ENCODE peak calls at places on chromosomes 7 and 10, in four cellular contexts. A is transverse colon, L is GM20000, E is HFFc6. W is an unnamed sample.
A peak's percentile ranks its signal among the peaks of the same experiment; 100 is the strongest.

GRCh38 chr7:127890726-127891125 is 140.5 kb downstream of the LRRC4 start:
- DNase-seq in A (no peak), L (no peak), E (no peak), W (no peak)

GRCh38 chr7:100781255-100781654 is 46.1 kb downstream of the EPHB4 start:
- DNase-seq in A (no peak), L (no peak), E (no peak), W (no peak)

GRCh38 chr7:72286486-72286885 is 125.7 kb downstream of the CALN1 start:
- DNase-seq in A (no peak), L (no peak), E (no peak), W (no peak)

GRCh38 chr10:79116801-79117723 is 48.3 kb downstream of the ZMIZ1 start:
- DNase-seq in A (peak; percentile 65), L (peak; percentile 84), E (no peak), W (no peak)

GRCh38 chr7:45709168-45710034 is 135.2 kb downstream of the ADCY1 start:
- DNase-seq in A (peak; percentile 31), L (no peak), E (peak; percentile 16), W (no peak)

GRCh38 chr7:121344093-121344492 is 15.3 kb downstream of the WNT16 start:
- DNase-seq in A (no peak), L (no peak), E (no peak), W (no peak)

GRCh38 chr7:142556745-142557144 is 192.5 kb upstream of the PRSS1 start:
- DNase-seq in A (peak; percentile 18), L (no peak), E (peak; percentile 98), W (no peak)

GRCh38 chr10:1390200-1390599 is 334.0 kb downstream of the WDR37 start:
- DNase-seq in A (no peak), L (no peak), E (no peak), W (no peak)

GRCh38 chr10:88499569-88500470 is 83.3 kb downstream of the RNLS start:
- DNase-seq in A (no peak), L (no peak), E (peak; percentile 53), W (no peak)

GRCh38 chr7:96933067-96933645 is 72.2 kb upstream of the DLX6 start:
- DNase-seq in A (no peak), L (no peak), E (no peak), W (no peak)

GRCh38 chr10:126979311-126979710 is 74.1 kb downstream of the DOCK1 start:
- DNase-seq in A (no peak), L (no peak), E (no peak), W (no peak)

GRCh38 chr7:134045716-134046115 is 81.4 kb upstream of the LRGUK start:
- DNase-seq in A (no peak), L (no peak), E (no peak), W (no peak)

GRCh38 chr7:125423444-125424155 is 494.0 kb upstream of the POT1 start:
- DNase-seq in A (no peak), L (no peak), E (no peak), W (no peak)

GRCh38 chr7:41222704-41223103 is 480.2 kb downstream of the INHBA start:
- DNase-seq in A (no peak), L (no peak), E (peak; percentile 67), W (no peak)

GRCh38 chr10:11026761-11027160 is 9.1 kb downstream of the CELF2 start:
- DNase-seq in A (no peak), L (no peak), E (no peak), W (no peak)

GRCh38 chr10:4195214-4195613 is 410.2 kb upstream of the KLF6 start:
- DNase-seq in A (peak; percentile 40), L (no peak), E (peak; percentile 43), W (no peak)

GRCh38 chr7:106493041-106493731 is 167.8 kb downstream of the CCDC71L start:
- DNase-seq in A (peak; percentile 72), L (no peak), E (no peak), W (no peak)

GRCh38 chr10:129725890-129726631 is 238.0 kb downstream of the EBF3 start:
- DNase-seq in A (no peak), L (no peak), E (no peak), W (no peak)

GRCh38 chr7:128876586-128876977 is 13.9 kb downstream of the ATP6V1F start:
- DNase-seq in A (peak; percentile 61), L (no peak), E (no peak), W (no peak)

GRCh38 chr7:139783647-139784385 is 6.0 kb upstream of the HIPK2 start:
- DNase-seq in A (no peak), L (no peak), E (no peak), W (no peak)

GRCh38 chr7:81284576-81284975 is 365.7 kb upstream of the SEMA3C start:
- DNase-seq in A (no peak), L (no peak), E (peak; percentile 68), W (no peak)

GRCh38 chr10:34780818-34781380 is 34.2 kb downstream of the PARD3 start:
- DNase-seq in A (no peak), L (peak; percentile 52), E (no peak), W (no peak)

GRCh38 chr7:442457-442856 is 77.2 kb downstream of the PDGFA start:
- DNase-seq in A (no peak), L (no peak), E (no peak), W (no peak)
- TF ChIP-seq CTCF in A (no peak), L (no peak), E (no peak), W (no peak)

GRCh38 chr10:86710987-86711236 is 42.6 kb downstream of the LDB3 start:
- DNase-seq in A (no peak), L (no peak), E (no peak), W (no peak)
- TF ChIP-seq CTCF in A (no peak), L (no peak), E (no peak), W (no peak)

GRCh38 chr10:60335708-60336107 is 54.0 kb downstream of the ANK3 start:
- DNase-seq in A (no peak), L (no peak), E (peak; percentile 33), W (no peak)
- TF ChIP-seq CTCF in A (no peak), L (peak; percentile 3), E (peak; percentile 66), W (no peak)

GRCh38 chr7:150992051-150992640 is 1.3 kb downstream of the NOS3 start:
- DNase-seq in A (no peak), L (no peak), E (no peak), W (no peak)

GRCh38 chr7:150992833-150993302 is 2.1 kb downstream of the NOS3 start:
- DNase-seq in A (no peak), L (no peak), E (no peak), W (no peak)

GRCh38 chr7:150988230-150989226 is 2.3 kb upstream of the NOS3 start:
- DNase-seq in A (peak; percentile 61), L (peak; percentile 83), E (no peak), W (peak; percentile 80)

GRCh38 chr7:150989456-150989855 is 1.4 kb upstream of the NOS3 start:
- DNase-seq in A (no peak), L (no peak), E (no peak), W (no peak)

GRCh38 chr7:150990416-150991186 is at the start of gene NOS3:
- DNase-seq in A (no peak), L (no peak), E (no peak), W (no peak)
- TF ChIP-seq CTCF in A (no peak), L (no peak), E (no peak), W (no peak)

GRCh38 chr10:70132098-70133029 is at the start of gene AIFM2:
- DNase-seq in A (peak; percentile 94), L (peak; percentile 88), E (peak; percentile 45), W (peak; percentile 17)
- TF ChIP-seq CTCF in A (no peak), L (no peak), E (peak; percentile 30), W (no peak)

DNA sequence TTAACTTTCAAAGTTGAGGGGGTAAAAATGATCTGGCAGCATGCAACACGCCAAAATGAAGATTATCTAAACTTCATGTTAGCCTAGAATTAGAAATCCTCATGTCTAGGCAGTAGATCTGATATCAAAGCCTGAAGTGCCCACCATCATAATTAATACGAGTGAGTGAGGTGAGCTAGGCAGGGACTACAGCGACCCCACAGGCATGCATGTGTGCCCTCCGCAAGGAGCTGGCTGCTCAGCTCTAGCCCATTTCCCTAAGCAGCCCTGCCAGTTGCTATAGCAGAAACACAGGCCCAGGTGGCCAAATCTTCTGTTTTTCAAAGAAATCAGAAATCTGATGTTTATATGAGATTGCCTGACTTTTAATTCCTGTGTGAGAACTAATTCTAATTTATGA is 93.1 kb upstream of the IFRD1 start:
- DNase-seq in A (no peak), L (no peak), E (no peak), W (no peak)
- TF ChIP-seq CTCF in A (no peak), L (no peak), E (no peak), W (no peak)

DNA sequence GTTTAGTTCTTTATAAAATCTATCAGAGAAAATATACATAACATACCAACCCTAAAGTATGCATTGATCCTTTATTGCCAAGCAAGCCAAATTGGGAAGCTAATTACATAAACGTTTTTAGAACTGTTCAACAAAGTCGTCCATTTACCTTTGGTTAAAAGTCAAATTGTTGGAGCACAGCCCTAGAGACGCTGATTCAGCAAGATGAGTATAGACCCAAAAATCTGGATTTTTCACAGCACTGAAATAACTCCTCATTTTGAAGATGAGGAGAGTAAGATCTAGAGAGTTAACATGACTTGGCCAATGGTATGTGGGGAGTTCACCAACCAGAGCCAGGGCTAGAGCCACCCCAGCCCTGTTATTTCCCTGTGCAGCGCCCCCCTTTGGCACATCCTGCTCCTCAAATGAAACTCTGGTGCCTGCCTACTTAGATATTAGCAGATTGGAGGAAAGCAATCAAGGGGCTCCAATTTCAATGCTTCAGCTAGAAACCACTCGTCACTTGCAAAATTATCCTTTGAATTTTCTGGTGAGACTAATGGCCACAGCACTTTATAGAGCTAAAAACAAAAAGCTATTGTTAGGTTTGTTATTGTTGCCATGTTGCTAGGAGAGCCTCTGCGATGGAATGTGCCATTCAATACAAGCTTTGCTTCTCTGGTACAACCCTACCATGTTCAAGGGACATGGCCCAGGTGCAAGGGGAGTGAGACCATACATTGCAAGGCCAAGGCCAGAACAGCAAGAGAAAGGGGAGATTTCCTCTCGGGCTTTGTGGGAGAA is 132.6 kb upstream of the ZEB1 start:
- DNase-seq in A (no peak), L (no peak), E (no peak), W (no peak)
- TF ChIP-seq CTCF in A (no peak), L (no peak), E (peak; percentile 22), W (no peak)

W was measured in CD8-positive, alpha-beta T cell.